ENCODE peak calls at places on chromosome 16, in nine cellular contexts. F is AG10803, B is lower leg skin, R is GM12865, A is bronchial epithelial cell, S is epithelial cell of proximal tubule, V is cardiac muscle cell, C is endodermal cell, H is body of pancreas. L is an unnamed sample.

GRCh38 chr16:21083729-21084268 is 66.8 kb downstream of the DNAH3 start:
- DNase-seq in F (peak), B (peak), R (peak), A (no peak), S (no peak), V (peak), C (peak), H (peak), L (no peak)

GRCh38 chr16:26963109-26963508 is 103.6 kb upstream of the C16orf82 start:
- DNase-seq in F (peak), B (no peak), R (peak), A (no peak), S (no peak), V (peak), C (peak), H (no peak), L (no peak)

GRCh38 chr16:83979456-83979855 is 11.4 kb downstream of the NECAB2 start:
- DNase-seq in F (no peak), B (no peak), R (no peak), A (no peak), S (no peak), V (no peak), C (no peak), H (no peak), L (no peak)

GRCh38 chr16:51416921-51417320 is 265.9 kb upstream of the SALL1 start:
- DNase-seq in F (peak), B (no peak), R (no peak), A (no peak), S (no peak), V (no peak), C (no peak), H (no peak), L (no peak)

GRCh38 chr16:23407436-23408125 is 45.4 kb downstream of the COG7 start:
- DNase-seq in F (no peak), B (no peak), R (no peak), A (no peak), S (no peak), V (no peak), C (no peak), H (no peak), L (no peak)

GRCh38 chr16:70646260-70647241 is at the start of gene IL34:
- DNase-seq in F (no peak), B (no peak), R (no peak), A (no peak), S (no peak), V (no peak), C (no peak), H (peak), L (no peak)

GRCh38 chr16:89038221-89038721 is 55.4 kb upstream of the ACSF3 start:
- DNase-seq in F (no peak), B (no peak), R (no peak), A (no peak), S (no peak), V (no peak), C (no peak), H (no peak), L (no peak)

GRCh38 chr16:61892531-61892930 is 143.7 kb downstream of the CDH8 start:
- DNase-seq in F (no peak), B (no peak), R (no peak), A (peak), S (no peak), V (no peak), C (no peak), H (no peak), L (no peak)

GRCh38 chr16:19863990-19864389 is 20.7 kb downstream of the GPRC5B start:
- DNase-seq in F (no peak), B (no peak), R (no peak), A (no peak), S (no peak), V (no peak), C (no peak), H (no peak), L (no peak)

GRCh38 chr16:10367616-10368188 is 18.2 kb upstream of the ATF7IP2 start:
- DNase-seq in F (no peak), B (no peak), R (no peak), A (no peak), S (no peak), V (no peak), C (no peak), H (no peak), L (no peak)

GRCh38 chr16:50651835-50652438 is 29.2 kb downstream of the SNX20 start:
- DNase-seq in F (no peak), B (no peak), R (peak), A (no peak), S (no peak), V (no peak), C (no peak), H (no peak), L (no peak)

GRCh38 chr16:48365030-48365600 is 20.1 kb downstream of the SIAH1 start:
- DNase-seq in F (no peak), B (no peak), R (no peak), A (peak), S (no peak), V (no peak), C (no peak), H (no peak), L (no peak)

GRCh38 chr16:77853125-77853524 is 64.8 kb downstream of the VAT1L start:
- DNase-seq in F (no peak), B (no peak), R (no peak), A (no peak), S (no peak), V (no peak), C (no peak), H (no peak), L (no peak)

GRCh38 chr16:15996432-15997109 is 47.2 kb downstream of the ABCC1 start:
- DNase-seq in F (peak), B (no peak), R (no peak), A (peak), S (peak), V (no peak), C (no peak), H (peak), L (no peak)

GRCh38 chr16:31273187-31273586 is 13.4 kb downstream of the ITGAM start:
- DNase-seq in F (no peak), B (no peak), R (no peak), A (no peak), S (no peak), V (no peak), C (no peak), H (no peak), L (no peak)

GRCh38 chr16:23597003-23597756 is 1.1 kb upstream of the NDUFAB1 start:
- DNase-seq in F (no peak), B (no peak), R (peak), A (peak), S (no peak), V (peak), C (peak), H (peak), L (peak)

GRCh38 chr16:8660841-8661301 is 13.5 kb upstream of the ABAT start:
- DNase-seq in F (peak), B (peak), R (peak), A (peak), S (no peak), V (peak), C (peak), H (peak), L (peak)

GRCh38 chr16:88365244-88365865 is 17.4 kb upstream of the ZNF469 start:
- DNase-seq in F (no peak), B (no peak), R (no peak), A (no peak), S (no peak), V (no peak), C (peak), H (no peak), L (no peak)

GRCh38 chr16:89297870-89298545 is 80.5 kb downstream of the ZNF778 start:
- DNase-seq in F (no peak), B (no peak), R (no peak), A (no peak), S (no peak), V (no peak), C (no peak), H (no peak), L (no peak)

GRCh38 chr16:4586297-4586696 is 28.4 kb downstream of the UBALD1 start:
- DNase-seq in F (no peak), B (no peak), R (no peak), A (no peak), S (no peak), V (no peak), C (peak), H (no peak), L (no peak)

DNA sequence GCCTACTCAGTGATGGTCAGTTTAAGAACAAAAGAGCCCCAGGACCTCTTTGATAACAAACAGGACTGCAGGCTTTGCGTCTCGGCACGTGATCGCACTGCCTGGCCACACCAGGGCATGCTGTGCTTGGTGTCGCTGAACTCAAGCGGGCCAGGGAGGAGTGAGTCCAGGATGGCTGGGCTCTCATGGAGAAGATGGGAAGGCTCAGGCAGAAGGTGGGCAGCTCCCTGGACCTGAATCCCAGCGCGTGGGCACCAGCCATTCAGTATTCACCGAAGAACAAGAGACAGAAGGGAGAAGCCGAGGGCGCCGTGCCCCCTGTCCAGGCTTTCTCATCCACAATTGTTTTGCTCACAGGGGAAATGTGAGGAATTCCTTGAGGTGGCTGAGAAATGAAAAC is 11.9 kb downstream of the KATNB1 start:
- DNase-seq in F (no peak), B (no peak), R (no peak), A (no peak), S (no peak), V (no peak), C (no peak), H (no peak), L (no peak)
- H3K4me3 ChIP-seq in F (no peak), B (no peak), R (no peak), A (no peak), S (no peak), V (no peak), C (no peak), H (no peak), L (no peak)

GRCh38 chr16:795580-796229 is 4.8 kb downstream of the GNG13 start:
- DNase-seq in F (no peak), B (no peak), R (no peak), A (peak), S (no peak), V (no peak), C (no peak), H (no peak), L (no peak)

GRCh38 chr16:796296-797119 is 4.0 kb downstream of the GNG13 start:
- DNase-seq in F (no peak), B (no peak), R (no peak), A (no peak), S (no peak), V (no peak), C (no peak), H (no peak), L (no peak)

GRCh38 chr16:794091-794842 is 5.8 kb downstream of the CHTF18 start:
- DNase-seq in F (no peak), B (no peak), R (no peak), A (no peak), S (no peak), V (no peak), C (no peak), H (no peak), L (no peak)

GRCh38 chr16:793414-793813 is 5.0 kb downstream of the CHTF18 start:
- DNase-seq in F (no peak), B (no peak), R (no peak), A (no peak), S (no peak), V (no peak), C (no peak), H (no peak), L (no peak)

DNA sequence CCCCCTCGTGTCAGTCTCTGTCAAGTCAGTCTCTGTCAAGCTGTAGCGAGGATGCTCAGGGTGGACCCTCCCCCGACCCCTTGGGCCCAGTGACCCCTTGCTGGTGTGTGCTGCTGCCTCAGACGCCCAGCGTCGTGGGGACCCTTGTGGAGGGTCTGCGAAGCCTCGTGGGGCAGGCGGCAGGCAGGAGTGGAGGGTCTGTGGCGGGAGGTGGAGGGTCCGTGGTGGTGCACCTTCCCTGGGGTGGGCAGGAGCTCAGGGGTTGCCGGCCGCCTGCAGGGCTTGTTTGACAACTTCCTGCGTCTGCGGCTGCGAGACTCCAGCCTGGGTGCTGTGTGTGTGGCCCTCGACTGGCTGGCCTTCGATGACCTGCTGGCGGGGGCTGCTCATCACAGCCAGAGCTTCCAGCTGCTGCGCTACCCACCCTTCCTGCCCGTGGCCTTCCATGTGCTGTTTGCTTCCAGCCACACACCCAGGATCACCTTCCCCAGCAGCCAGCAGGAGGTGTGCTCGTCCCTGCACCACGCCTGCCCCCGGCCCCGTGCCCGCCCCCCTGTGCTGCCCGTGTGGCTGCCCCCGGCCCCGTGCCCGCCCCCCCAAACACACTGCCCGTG is 5.6 kb downstream of the GNG13 start:
- DNase-seq in F (no peak), B (no peak), R (no peak), A (no peak), S (no peak), V (no peak), C (no peak), H (no peak), L (no peak)
- TF ChIP-seq CTCF in F (no peak), B (no peak), R (no peak), A (no peak), S (no peak), V (no peak), C (no peak), H (no peak), L (no peak)

GRCh38 chr16:14187517-14188338 is 116.6 kb downstream of the MRTFB start:
- DNase-seq in F (no peak), B (no peak), R (no peak), A (no peak), S (no peak), V (no peak), C (no peak), H (no peak), L (no peak)
- H3K4me3 ChIP-seq in F (no peak), B (no peak), R (no peak), A (no peak), S (no peak), V (peak), C (no peak), H (no peak), L (no peak)

DNA sequence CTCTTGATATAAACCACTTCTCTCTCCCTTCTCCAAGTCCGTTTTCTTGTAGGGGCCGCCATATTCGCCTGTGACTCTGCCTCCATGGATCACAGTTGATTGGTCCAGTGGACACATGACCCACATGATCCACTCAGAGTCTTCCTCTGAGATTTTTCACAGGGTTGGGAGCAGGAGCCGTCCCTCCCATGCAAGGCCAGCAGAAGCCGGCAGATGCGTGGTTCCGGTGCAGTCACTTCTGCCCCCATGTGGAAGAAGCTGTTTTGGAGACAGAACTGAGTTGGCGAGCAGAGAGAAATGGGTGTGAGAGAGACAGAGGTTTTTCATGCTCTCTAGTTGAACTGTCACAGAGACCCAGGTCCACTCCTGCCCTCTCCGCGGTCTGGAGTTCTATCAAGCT is 83.3 kb downstream of the C16orf95 start:
- DNase-seq in F (peak), B (no peak), R (peak), A (no peak), S (no peak), V (no peak), C (peak), H (no peak), L (no peak)
- TF ChIP-seq CTCF in F (peak), B (no peak), R (peak), A (no peak), S (no peak), V (peak), C (peak), H (no peak), L (no peak)

DNA sequence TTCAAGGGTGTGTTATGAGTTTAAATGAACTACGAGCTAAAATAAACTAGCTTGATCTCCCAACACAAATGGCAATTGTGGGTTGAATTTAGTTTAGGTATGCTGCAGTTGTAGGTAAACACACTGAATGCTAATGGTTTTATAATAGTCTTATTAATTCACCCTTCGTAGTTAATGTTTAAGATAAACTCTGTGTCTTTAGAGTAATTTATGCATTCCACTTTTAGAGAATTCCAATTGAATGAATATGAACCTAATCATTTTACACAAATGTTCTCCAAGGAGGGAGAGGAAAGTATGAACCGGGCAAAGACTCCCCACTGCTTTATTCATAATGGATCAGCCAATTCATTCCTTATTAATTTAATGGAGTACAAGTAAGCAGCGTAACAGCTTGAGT is 375.9 kb upstream of the DYNLRB2 start:
- DNase-seq in F (no peak), B (no peak), R (no peak), A (no peak), S (no peak), V (no peak), C (no peak), H (no peak), L (no peak)
- H3K4me3 ChIP-seq in F (no peak), B (no peak), R (no peak), A (no peak), S (no peak), V (no peak), C (no peak), H (no peak), L (no peak)

GRCh38 chr16:52953215-52953614 is 99.5 kb downstream of the CHD9NB start:
- DNase-seq in F (no peak), B (no peak), R (no peak), A (no peak), S (no peak), V (no peak), C (no peak), H (peak), L (no peak)
- TF ChIP-seq CTCF in F (no peak), B (no peak), R (no peak), A (no peak), S (no peak), V (no peak), C (no peak), H (no peak), L (no peak)

GRCh38 chr16:85757341-85757822 is 6.5 kb upstream of the C16orf74 start:
- DNase-seq in F (peak), B (no peak), R (peak), A (peak), S (no peak), V (no peak), C (no peak), H (no peak), L (peak)

GRCh38 chr16:85759631-85760419 is 8.9 kb upstream of the C16orf74 start:
- DNase-seq in F (no peak), B (no peak), R (peak), A (no peak), S (no peak), V (no peak), C (peak), H (peak), L (peak)

GRCh38 chr16:85761866-85762265 is 11.0 kb upstream of the C16orf74 start:
- DNase-seq in F (no peak), B (no peak), R (no peak), A (no peak), S (no peak), V (no peak), C (no peak), H (no peak), L (no peak)

GRCh38 chr16:85755929-85756768 is 5.3 kb upstream of the C16orf74 start:
- DNase-seq in F (peak), B (no peak), R (peak), A (no peak), S (no peak), V (no peak), C (peak), H (no peak), L (peak)

DNA sequence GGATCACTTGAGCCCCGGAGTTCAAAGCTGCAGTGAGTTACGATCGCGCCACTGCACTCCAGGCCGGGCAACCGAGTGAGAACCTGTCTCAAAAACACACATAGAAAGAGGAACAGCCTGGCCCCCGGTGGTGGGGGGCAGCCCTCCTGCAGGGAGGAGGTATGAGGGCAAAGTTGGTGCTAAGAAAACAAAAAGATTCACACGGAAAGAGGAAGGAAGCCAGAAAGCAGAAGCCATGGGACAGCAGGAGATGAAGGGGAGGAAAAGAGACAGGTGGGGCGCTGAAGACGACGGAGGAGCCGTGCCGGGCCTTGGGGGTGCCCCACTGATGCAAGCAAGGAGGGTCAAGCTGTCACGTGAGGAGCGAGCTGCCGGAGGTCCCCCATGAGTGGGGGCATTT is 8.2 kb upstream of the C16orf74 start:
- DNase-seq in F (no peak), B (no peak), R (peak), A (no peak), S (no peak), V (no peak), C (no peak), H (no peak), L (peak)
- H3K4me3 ChIP-seq in F (no peak), B (no peak), R (no peak), A (no peak), S (no peak), V (no peak), C (no peak), H (no peak), L (no peak)

DNA sequence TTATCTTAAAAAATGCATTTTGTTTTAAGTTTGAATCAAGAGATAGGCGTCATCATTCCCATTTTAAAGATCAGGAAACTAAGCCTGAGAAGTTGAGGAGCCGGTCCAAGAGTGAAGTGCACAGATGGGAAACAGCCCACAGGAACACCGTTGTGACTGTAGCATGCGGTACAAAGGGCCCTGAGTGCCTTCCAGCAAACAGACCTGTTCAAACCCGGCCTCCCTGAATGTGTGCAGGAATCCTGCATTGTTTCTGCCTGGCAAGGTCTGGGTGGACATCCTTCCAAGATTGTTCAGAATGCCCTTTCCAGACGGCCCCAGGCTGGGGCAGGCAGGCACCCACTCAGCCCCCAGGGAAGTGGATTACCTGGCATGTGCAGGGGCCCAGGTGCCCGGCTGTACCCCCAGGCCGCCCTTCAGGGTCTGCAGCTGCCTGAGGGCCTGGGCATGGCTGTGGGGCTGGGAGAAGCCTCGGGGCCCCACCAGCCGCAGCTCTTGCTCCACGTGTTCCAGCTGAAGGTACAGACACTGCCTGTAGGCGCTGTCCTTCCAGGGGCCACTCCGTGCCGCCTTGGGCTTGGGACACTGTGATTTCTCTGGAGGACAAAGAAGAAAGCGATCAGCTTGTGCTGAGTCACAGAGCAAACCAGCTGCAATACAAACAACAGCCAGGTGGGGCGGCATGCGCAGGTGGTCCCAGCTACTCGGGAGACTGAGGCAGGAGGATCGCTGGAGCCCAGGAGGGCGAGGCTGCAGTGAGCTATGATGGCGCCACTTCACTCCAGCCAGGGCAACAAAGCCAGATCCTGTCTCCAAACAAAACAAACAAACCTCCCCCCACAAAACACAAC is 45.0 kb upstream of the GCSH start:
- DNase-seq in F (no peak), B (no peak), R (no peak), A (no peak), S (no peak), V (no peak), C (peak), H (no peak), L (no peak)
- TF ChIP-seq CTCF in F (peak), B (no peak), R (peak), A (peak), S (peak), V (peak), C (peak), H (no peak), L (peak)

L was measured in GM06990.